ENCODE peak calls at places on chromosomes 6 and 20, in ten cellular contexts. S is cardiac muscle cell; L is lower lobe of right lung; M is naive thymus-derived CD4-positive, alpha-beta T cell; J is mesenchymal stem cell; T is mammary epithelial cell; A is fibroblast of lung; I is small intestine; B is colonic mucosa; R is OCI-LY7. F is an unnamed sample.

GRCh38 chr20:14951707-14952106 is 614.3 kb upstream of the FLRT3 start:
- DNase-seq in S (no peak), L (no peak), M (no peak), J (peak; percentile 86), T (peak; percentile 46), A (peak; percentile 5), I (no peak), B (no peak), R (no peak), F (peak; percentile 65)

GRCh38 chr6:32168807-32169206 is 4.4 kb downstream of the EGFL8 start:
- DNase-seq in S (no peak), L (no peak), M (no peak), J (no peak), T (no peak), A (no peak), I (no peak), B (no peak), R (no peak), F (no peak)

GRCh38 chr6:138817799-138818198 is 21.9 kb downstream of the ECT2L start:
- DNase-seq in S (peak; percentile 8), L (peak; percentile 79), M (no peak), J (peak; percentile 98), T (peak; percentile 100), A (peak; percentile 41), I (peak; percentile 93), B (peak; percentile 94), R (no peak), F (peak; percentile 100)

GRCh38 chr20:2946988-2947961 is 74.0 kb downstream of the PTPRA start:
- DNase-seq in S (peak; percentile 30), L (no peak), M (no peak), J (peak; percentile 88), T (peak; percentile 69), A (peak; percentile 83), I (peak; percentile 53), B (no peak), R (no peak), F (no peak)

GRCh38 chr6:35737413-35738211 is 780 bp downstream of the ARMC12 start:
- DNase-seq in S (peak; percentile 73), L (no peak), M (peak; percentile 73), J (peak; percentile 85), T (peak; percentile 68), A (peak; percentile 94), I (peak; percentile 84), B (peak; percentile 24), R (peak; percentile 91), F (no peak)

GRCh38 chr6:40474937-40475336 is 112.2 kb downstream of the LRFN2 start:
- DNase-seq in S (no peak), L (no peak), M (no peak), J (no peak), T (no peak), A (no peak), I (no peak), B (no peak), R (no peak), F (no peak)

GRCh38 chr6:1815827-1816452 is 206.2 kb downstream of the FOXC1 start:
- DNase-seq in S (no peak), L (no peak), M (no peak), J (no peak), T (no peak), A (no peak), I (no peak), B (no peak), R (no peak), F (no peak)

GRCh38 chr6:87702589-87702945 is 534 bp upstream of the AKIRIN2 start:
- DNase-seq in S (peak; percentile 56), L (no peak), M (no peak), J (peak; percentile 85), T (peak; percentile 68), A (no peak), I (no peak), B (no peak), R (peak; percentile 58), F (no peak)

GRCh38 chr6:22145823-22146379 is 150.9 kb downstream of the PRL start:
- DNase-seq in S (peak; percentile 24), L (no peak), M (peak; percentile 6), J (peak; percentile 39), T (peak; percentile 17), A (peak; percentile 82), I (no peak), B (peak; percentile 26), R (no peak), F (no peak)

GRCh38 chr6:86070151-86070550 is 427.5 kb upstream of the SYNCRIP start:
- DNase-seq in S (no peak), L (no peak), M (no peak), J (no peak), T (no peak), A (no peak), I (no peak), B (no peak), R (no peak), F (no peak)

GRCh38 chr6:87139236-87139635 is 16.1 kb upstream of the ZNF292 start:
- DNase-seq in S (peak; percentile 17), L (no peak), M (peak; percentile 64), J (peak; percentile 61), T (peak; percentile 40), A (peak; percentile 73), I (peak; percentile 67), B (peak; percentile 40), R (peak; percentile 67), F (no peak)

DNA sequence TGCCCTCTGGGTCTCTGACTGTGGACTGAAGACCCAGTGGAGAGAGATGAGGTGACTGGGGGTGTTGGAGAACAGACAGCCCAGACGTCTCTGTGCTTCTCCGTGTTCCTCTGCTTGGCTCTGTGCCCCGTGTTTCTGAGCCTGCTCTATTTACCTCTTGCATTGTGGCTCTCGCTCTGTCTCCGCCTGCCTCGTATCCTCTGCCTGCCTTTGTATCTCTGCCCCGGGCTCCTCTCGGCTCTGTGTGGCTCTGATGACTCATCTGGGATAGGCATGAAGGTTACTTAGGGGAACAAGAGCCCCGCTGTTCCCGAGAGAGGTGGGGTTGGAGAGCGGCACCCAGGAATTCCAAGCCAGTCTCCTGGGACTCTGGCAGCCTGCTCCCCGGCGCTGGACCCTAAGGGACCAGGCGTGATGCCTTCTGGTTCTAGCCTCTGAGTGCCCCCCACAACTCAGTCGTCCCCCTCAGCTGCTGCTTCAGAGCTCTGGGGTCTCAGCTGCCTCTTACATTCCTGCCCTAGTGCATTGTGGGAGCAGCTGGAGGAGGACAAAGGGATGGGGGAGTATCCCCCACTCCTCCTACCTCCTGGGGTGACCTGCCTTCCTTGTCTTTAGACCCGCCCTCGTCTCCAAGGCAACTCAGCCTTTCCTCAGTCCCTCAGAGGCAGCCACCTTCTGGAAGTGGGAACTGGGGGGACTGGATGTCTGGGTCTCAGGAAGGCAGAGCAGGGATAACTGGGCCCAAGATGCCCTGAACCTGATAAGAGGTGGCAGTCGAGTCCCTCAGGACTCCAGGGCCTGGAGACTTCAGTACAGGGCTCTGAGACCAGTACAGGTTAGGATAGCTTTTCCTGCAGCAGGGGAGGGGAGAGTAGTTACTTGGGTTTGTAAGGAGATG is 1.9 kb downstream of the DDR1 start:
- DNase-seq in S (peak; percentile 19), L (no peak), M (peak; percentile 44), J (peak; percentile 87), T (peak; percentile 98), A (peak; percentile 52), I (peak; percentile 88), B (peak; percentile 74), R (no peak), F (peak; percentile 92)
- H3K4me1 ChIP-seq in S (peaks cover 45% of the 10 kb centered on the region), L (peaks cover 40% of the 10 kb centered on the region), M (peaks cover 35% of the 10 kb centered on the region), J (peaks cover 65% of the 10 kb centered on the region), T (peaks cover 81% of the 10 kb centered on the region), A (peaks cover 23% of the 10 kb centered on the region), I (no peaks in the 10 kb centered on the region), B (peaks cover 10% of the 10 kb centered on the region), R (peaks cover 53% of the 10 kb centered on the region), F (peaks cover 39% of the 10 kb centered on the region)

GRCh38 chr6:37131960-37132253 is 38.0 kb upstream of the PIM1 start:
- DNase-seq in S (no peak), L (no peak), M (no peak), J (no peak), T (no peak), A (no peak), I (no peak), B (no peak), R (no peak), F (no peak)

GRCh38 chr6:37136821-37137200 is 33.1 kb upstream of the PIM1 start:
- DNase-seq in S (no peak), L (no peak), M (no peak), J (no peak), T (no peak), A (no peak), I (no peak), B (no peak), R (no peak), F (no peak)

GRCh38 chr6:37137201-37137880 is 32.6 kb upstream of the PIM1 start:
- DNase-seq in S (peak; percentile 73), L (no peak), M (no peak), J (peak; percentile 99), T (peak; percentile 96), A (peak; percentile 95), I (no peak), B (peak; percentile 30), R (no peak), F (peak; percentile 98)

GRCh38 chr6:37135835-37136694 is 33.9 kb upstream of the PIM1 start:
- DNase-seq in S (no peak), L (no peak), M (no peak), J (no peak), T (peak; percentile 67), A (peak; percentile 37), I (peak; percentile 36), B (peak; percentile 57), R (no peak), F (peak; percentile 75)

DNA sequence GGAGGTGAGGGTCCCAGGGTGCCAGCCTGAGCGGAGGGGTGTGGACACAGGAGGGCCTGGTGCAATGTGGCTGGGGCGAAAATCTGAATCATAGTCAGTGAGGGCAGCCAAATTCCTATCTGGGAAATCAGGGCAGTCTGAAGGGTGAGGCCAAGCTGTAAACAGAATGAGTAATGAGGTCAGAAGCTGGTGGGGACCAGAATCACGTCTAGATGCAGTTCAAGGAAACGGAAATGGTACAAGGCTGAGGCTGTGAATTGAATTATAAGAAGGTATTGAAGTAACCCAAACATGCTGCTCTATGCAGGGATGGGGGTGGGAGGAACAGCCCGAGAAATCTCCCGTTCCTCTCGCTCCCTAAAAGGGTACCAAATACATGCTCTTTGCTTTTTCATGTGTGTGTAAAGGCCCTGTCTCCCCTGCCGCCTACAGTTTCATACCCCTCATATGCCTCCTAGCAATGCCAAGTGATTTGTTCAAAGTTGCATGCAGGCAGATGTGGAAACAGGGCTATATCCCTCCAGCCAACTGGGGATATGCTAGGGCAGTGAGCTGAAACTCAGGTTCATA is 35.2 kb upstream of the PIM1 start:
- DNase-seq in S (no peak), L (no peak), M (no peak), J (peak; percentile 95), T (peak; percentile 95), A (peak; percentile 94), I (peak; percentile 91), B (peak; percentile 82), R (no peak), F (peak; percentile 94)
- H3K4me1 ChIP-seq in S (peaks cover 45% of the 10 kb centered on the region), L (peaks cover 59% of the 10 kb centered on the region), M (no peaks in the 10 kb centered on the region), J (peaks cover 26% of the 10 kb centered on the region), T (peaks cover 63% of the 10 kb centered on the region), A (peaks cover 32% of the 10 kb centered on the region), I (peaks cover 15% of the 10 kb centered on the region), B (peaks cover 24% of the 10 kb centered on the region), R (no peaks in the 10 kb centered on the region), F (peaks cover 42% of the 10 kb centered on the region)

GRCh38 chr6:122790740-122791679 is 2.0 kb downstream of the SMPDL3A start:
- DNase-seq in S (peak; percentile 39), L (no peak), M (no peak), J (peak; percentile 71), T (no peak), A (peak; percentile 68), I (peak; percentile 86), B (peak; percentile 40), R (no peak), F (no peak)
- H3K4me1 ChIP-seq in S (peaks cover 17% of the 10 kb centered on the region), L (peaks cover 22% of the 10 kb centered on the region), M (no peaks in the 10 kb centered on the region), J (peaks cover 6% of the 10 kb centered on the region), T (peaks cover 19% of the 10 kb centered on the region), A (peaks cover 6% of the 10 kb centered on the region), I (peaks cover 4% of the 10 kb centered on the region), B (no peaks in the 10 kb centered on the region), R (no peaks in the 10 kb centered on the region), F (peaks cover 17% of the 10 kb centered on the region)

GRCh38 chr6:41726876-41727275 is 8.5 kb downstream of the TFEB start:
- DNase-seq in S (no peak), L (peak; percentile 46), M (no peak), J (no peak), T (no peak), A (no peak), I (no peak), B (no peak), R (no peak), F (no peak)
- H3K4me1 ChIP-seq in S (peaks cover 27% of the 10 kb centered on the region), L (peaks cover 65% of the 10 kb centered on the region), M (peaks cover 15% of the 10 kb centered on the region), J (peaks cover 64% of the 10 kb centered on the region), T (peaks cover 41% of the 10 kb centered on the region), A (peaks cover 7% of the 10 kb centered on the region), I (peaks cover 7% of the 10 kb centered on the region), B (no peaks in the 10 kb centered on the region), R (peaks cover 98% of the 10 kb centered on the region), F (peaks cover 8% of the 10 kb centered on the region)